ENCODE peak calls at places on chromosome 1, in six cellular contexts. One of them, this sample, is unnamed.

GRCh38 chr1:242198421-242198820 is 199.5 kb upstream of the MAP1LC3C start:
- DNase-seq in SK-N-MC: no peak
- DNase-seq in nucleus accumbens: no peak
- DNase-seq in C1 segment of cervical spinal cord: no peak
- DNase-seq in omental fat pad: no peak
- DNase-seq in T-helper 1 cell: no peak
- DNase-seq in this sample: no peak

GRCh38 chr1:150813028-150813707 is 5.1 kb upstream of the CTSK start:
- DNase-seq in C1 segment of cervical spinal cord: no peak
- DNase-seq in T-helper 1 cell: no peak
- DNase-seq in nucleus accumbens: no peak
- DNase-seq in SK-N-MC: no peak
- DNase-seq in omental fat pad: no peak
- DNase-seq in this sample: no peak

GRCh38 chr1:53712276-53712675 is 26.7 kb downstream of the GLIS1 start:
- DNase-seq in SK-N-MC: no peak
- DNase-seq in omental fat pad: no peak
- DNase-seq in C1 segment of cervical spinal cord: no peak
- DNase-seq in nucleus accumbens: no peak
- DNase-seq in T-helper 1 cell: no peak
- DNase-seq in this sample: no peak

GRCh38 chr1:42962641-42963377 is 4.1 kb upstream of the SLC2A1 start:
- DNase-seq in SK-N-MC: no peak
- DNase-seq in C1 segment of cervical spinal cord: no peak
- DNase-seq in T-helper 1 cell: no peak
- DNase-seq in nucleus accumbens: peak; percentile 30
- DNase-seq in omental fat pad: no peak
- DNase-seq in this sample: no peak

GRCh38 chr1:1058921-1059493 is 15.1 kb downstream of the RNF223 start:
- DNase-seq in T-helper 1 cell: peak; percentile 31
- DNase-seq in nucleus accumbens: no peak
- DNase-seq in C1 segment of cervical spinal cord: no peak
- DNase-seq in SK-N-MC: no peak
- DNase-seq in omental fat pad: no peak
- DNase-seq in this sample: no peak

GRCh38 chr1:200279810-200280411 is 129.9 kb downstream of the ZNF281 start:
- DNase-seq in T-helper 1 cell: no peak
- DNase-seq in omental fat pad: no peak
- DNase-seq in nucleus accumbens: peak; percentile 16
- DNase-seq in SK-N-MC: no peak
- DNase-seq in C1 segment of cervical spinal cord: no peak
- DNase-seq in this sample: no peak

GRCh38 chr1:7783178-7783711 is 846 bp upstream of the PER3 start:
- DNase-seq in SK-N-MC: no peak
- DNase-seq in omental fat pad: no peak
- DNase-seq in nucleus accumbens: peak; percentile 88
- DNase-seq in T-helper 1 cell: no peak
- DNase-seq in C1 segment of cervical spinal cord: peak; percentile 78
- DNase-seq in this sample: peak; percentile 58

GRCh38 chr1:109432336-109432735 is 6.1 kb upstream of the PSMA5 start:
- DNase-seq in SK-N-MC: no peak
- DNase-seq in C1 segment of cervical spinal cord: no peak
- DNase-seq in omental fat pad: no peak
- DNase-seq in T-helper 1 cell: no peak
- DNase-seq in nucleus accumbens: no peak
- DNase-seq in this sample: no peak

GRCh38 chr1:7954683-7955082 is 6.8 kb upstream of the PARK7 start:
- DNase-seq in C1 segment of cervical spinal cord: no peak
- DNase-seq in nucleus accumbens: no peak
- DNase-seq in omental fat pad: no peak
- DNase-seq in SK-N-MC: no peak
- DNase-seq in T-helper 1 cell: no peak
- DNase-seq in this sample: no peak

GRCh38 chr1:159008744-159009188 is 941 bp upstream of the IFI16 start:
- DNase-seq in omental fat pad: no peak
- DNase-seq in C1 segment of cervical spinal cord: no peak
- DNase-seq in nucleus accumbens: no peak
- DNase-seq in SK-N-MC: no peak
- DNase-seq in T-helper 1 cell: peak; percentile 27
- DNase-seq in this sample: no peak

GRCh38 chr1:178940022-178940765 is 69.3 kb upstream of the ANGPTL1 start:
- DNase-seq in nucleus accumbens: no peak
- DNase-seq in C1 segment of cervical spinal cord: no peak
- DNase-seq in omental fat pad: no peak
- DNase-seq in SK-N-MC: no peak
- DNase-seq in T-helper 1 cell: no peak
- DNase-seq in this sample: no peak

This sample was measured in dorsolateral prefrontal cortex.